ENCODE peak calls at places on chromosomes 4 and X, in eight cellular contexts. G, F, H, D, B, C, O and U are unnamed samples.

GRCh38 chr4:94348705-94349104 is 6.1 kb upstream of the HPGDS start:
- DNase-seq in G (peak; percentile 8), C (no peak), O (no peak), D (no peak), F (no peak), B (no peak), H (no peak), U (no peak)

GRCh38 chr4:34679228-34679627 is 1565.1 kb downstream of the ARAP2 start:
- DNase-seq in O (no peak), H (no peak), G (no peak), D (no peak), F (no peak), B (no peak), C (no peak), U (no peak)

GRCh38 chr4:150546286-150546685 is 35.7 kb upstream of the MAB21L2 start:
- DNase-seq in B (no peak), H (no peak), D (no peak), G (no peak), O (no peak), F (no peak), C (no peak), U (no peak)

GRCh38 chrX:20418809-20419208 is 152.1 kb upstream of the RPS6KA3 start:
- DNase-seq in G (no peak), B (no peak), O (no peak), H (no peak), C (no peak), F (no peak), D (no peak), U (no peak)

GRCh38 chr4:107299646-107300045 is 263.5 kb upstream of the DKK2 start:
- DNase-seq in B (no peak), H (no peak), D (no peak), G (peak; percentile 49), F (no peak), O (no peak), C (no peak), U (peak; percentile 85)

GRCh38 chrX:102765217-102765616 is 44.7 kb downstream of the GPRASP3 start:
- DNase-seq in H (no peak), G (peak; percentile 92), O (peak; percentile 85), D (peak; percentile 57), B (peak; percentile 28), C (no peak), F (no peak), U (peak; percentile 18)

GRCh38 chrX:56784666-56785065 is 55.6 kb downstream of the NBDY start:
- DNase-seq in O (no peak), C (no peak), D (no peak), H (no peak), G (no peak), F (peak; percentile 34), B (peak; percentile 5), U (no peak)

GRCh38 chr4:104420766-104421165 is 73.9 kb downstream of the CXXC4 start:
- DNase-seq in H (no peak), G (no peak), B (no peak), O (no peak), F (no peak), C (no peak), D (no peak), U (no peak)

GRCh38 chrX:101958139-101958538 is 26.3 kb upstream of the ZMAT1 start:
- DNase-seq in C (no peak), H (no peak), O (no peak), F (no peak), B (no peak), D (no peak), G (peak; percentile 36), U (no peak)

GRCh38 chrX:48905090-48905790 is 6.2 kb downstream of the SLC35A2 start:
- DNase-seq in O (no peak), B (no peak), F (no peak), C (no peak), G (no peak), D (no peak), H (no peak), U (no peak)

GRCh38 chrX:84611843-84612636 is 109.8 kb upstream of the HDX start:
- DNase-seq in O (no peak), H (no peak), D (no peak), F (no peak), C (no peak), B (no peak), G (no peak), U (peak; percentile 25)

GRCh38 chr4:108240356-108240755 is 71.6 kb upstream of the LEF1 start:
- DNase-seq in G (peak; percentile 35), B (no peak), F (no peak), D (no peak), H (no peak), O (no peak), C (no peak), U (no peak)

GRCh38 chr4:113445286-113445685 is 316.3 kb downstream of the CAMK2D start:
- DNase-seq in B (peak; percentile 25), C (peak; percentile 68), H (no peak), D (peak; percentile 78), O (peak; percentile 82), F (peak; percentile 55), G (peak; percentile 95), U (peak; percentile 61)

GRCh38 chrX:100685284-100685996 is 41.4 kb downstream of the SRPX2 start:
- DNase-seq in B (peak; percentile 75), O (peak; percentile 86), D (peak; percentile 82), F (peak; percentile 89), H (no peak), C (no peak), G (peak; percentile 78), U (peak; percentile 31)

GRCh38 chrX:95071621-95072020 is 1397.6 kb downstream of the FAM133A start:
- DNase-seq in H (no peak), G (peak; percentile 53), O (peak; percentile 20), F (no peak), C (no peak), D (no peak), B (no peak), U (no peak)

GRCh38 chrX:95071052-95071451 is 1397.0 kb downstream of the FAM133A start:
- DNase-seq in C (no peak), O (no peak), F (no peak), H (no peak), B (no peak), G (no peak), D (no peak), U (no peak)

GRCh38 chrX:95076449-95076848 is 1402.4 kb downstream of the FAM133A start:
- DNase-seq in O (peak; percentile 58), D (no peak), C (no peak), B (no peak), F (no peak), G (peak; percentile 38), H (no peak), U (no peak)
- TF ChIP-seq CTCF in O (peak; percentile 64), D (no peak), C (peak; percentile 59), B (peak; percentile 12), F (no peak), G (peak; percentile 37), H (peak; percentile 23), U (peak; percentile 61)

GRCh38 chrX:148552775-148553174 is 52.4 kb downstream of the AFF2 start:
- DNase-seq in H (no peak), D (no peak), O (no peak), F (no peak), B (no peak), C (no peak), G (no peak), U (no peak)
- H3K4me3 ChIP-seq in H (no peak overlapping the region), D (no peak overlapping the region), O (no peak overlapping the region), F (no peak overlapping the region), B (no peak overlapping the region), C (no peak overlapping the region), G (no peak overlapping the region), U (no peak overlapping the region)

GRCh38 chrX:4265036-4265435 is 551.6 kb upstream of the PRKX start:
- DNase-seq in F (no peak), D (no peak), C (no peak), O (peak; percentile 27), H (no peak), B (no peak), G (no peak), U (no peak)

GRCh38 chrX:4263005-4263404 is 549.6 kb upstream of the PRKX start:
- DNase-seq in D (no peak), O (peak; percentile 52), B (no peak), F (no peak), H (no peak), G (peak; percentile 0), C (no peak), U (no peak)

DNA sequence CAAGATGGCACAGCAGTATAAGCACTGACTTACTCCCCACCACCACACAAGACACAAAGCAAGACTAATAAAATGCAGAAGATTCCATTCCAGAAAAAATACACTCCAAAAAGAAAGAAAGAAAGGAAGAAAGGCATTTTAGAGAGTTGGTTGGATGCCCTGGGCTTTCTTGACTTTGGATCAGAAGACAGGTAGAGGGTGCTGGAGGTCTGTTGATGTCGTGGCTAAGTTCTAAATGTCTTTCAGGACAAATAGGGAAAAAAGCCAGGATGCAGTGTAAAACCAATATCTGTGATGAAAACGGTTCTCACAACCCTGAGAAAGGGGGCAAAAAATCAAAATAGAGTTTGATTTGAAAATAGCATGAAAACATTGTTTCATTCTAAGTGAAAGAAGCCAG is 555.2 kb upstream of the PRKX start:
- DNase-seq in B (no peak), O (peak; percentile 45), C (no peak), D (no peak), F (no peak), H (no peak), G (no peak), U (no peak)
- TF ChIP-seq CTCF in B (no peak), O (peak; percentile 55), C (no peak), D (no peak), F (no peak), H (no peak), G (no peak), U (no peak)

DNA sequence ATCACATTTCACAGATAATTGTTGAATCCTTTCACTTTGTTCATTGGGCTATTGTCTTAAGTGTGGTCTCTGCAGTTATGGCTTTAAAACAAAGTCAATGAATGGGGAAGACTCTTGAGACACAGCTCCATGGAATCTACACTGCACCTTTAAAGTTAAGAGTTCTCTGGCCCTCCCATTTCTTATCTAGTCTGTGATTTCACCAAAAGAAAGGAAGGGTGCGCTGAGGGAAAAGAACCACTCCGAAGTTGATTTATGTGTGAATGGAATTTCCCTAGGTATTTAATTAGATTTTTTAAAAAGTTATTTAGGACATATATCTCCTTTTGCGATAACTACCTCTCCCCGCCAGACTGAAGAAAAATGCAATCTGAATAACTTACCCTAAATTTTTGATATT is 2.5 kb downstream of the SEPTIN11 start:
- DNase-seq in F (no peak), B (no peak), H (no peak), C (no peak), G (no peak), D (no peak), O (no peak), U (no peak)
- H3K4me3 ChIP-seq in F (no peak overlapping the region), B (no peak overlapping the region), H (no peak overlapping the region), C (no peak overlapping the region), G (peak overlapping the region; percentile 71), D (no peak overlapping the region), O (peak overlapping the region; percentile 86), U (no peak overlapping the region)

GRCh38 chr4:47704693-47705325 is 133.1 kb downstream of the CORIN start:
- DNase-seq in D (no peak), H (no peak), O (peak; percentile 38), C (no peak), G (peak; percentile 81), F (no peak), B (peak; percentile 52), U (no peak)
- TF ChIP-seq CTCF in D (no peak), H (no peak), O (peak; percentile 54), C (peak; percentile 47), G (peak; percentile 34), F (no peak), B (peak; percentile 48), U (peak; percentile 48)